ENCODE peak calls at places on chromosomes 13 and 19, in seven cellular contexts. E, U, J, Z, N, Y and C are unnamed samples.

GRCh38 chr13:110471833-110472162 is 89.7 kb downstream of the RAB20 start:
- DNase-seq in N (no peak), U (no peak), J (no peak), Z (no peak), Y (peak), E (no peak), C (no peak)

GRCh38 chr19:56119585-56119978 is 1.5 kb downstream of the ZNF787 start:
- DNase-seq in N (no peak), Z (no peak), E (no peak), J (no peak), Y (peak), U (no peak), C (no peak)

GRCh38 chr19:33401683-33402420 is 28.3 kb downstream of the CEBPG start:
- DNase-seq in U (no peak), E (no peak), N (no peak), J (no peak), Z (no peak), Y (no peak), C (no peak)

GRCh38 chr13:35771898-35772297 is 295.4 kb upstream of the MAB21L1 start:
- DNase-seq in U (peak), Z (no peak), Y (no peak), E (no peak), N (peak), J (no peak), C (no peak)

GRCh38 chr13:39012608-39013007 is 22.0 kb upstream of the STOML3 start:
- DNase-seq in J (no peak), U (peak), Y (no peak), N (no peak), E (no peak), Z (peak), C (no peak)

GRCh38 chr19:46974181-46974580 is 45.5 kb upstream of the NPAS1 start:
- DNase-seq in E (no peak), J (no peak), Z (no peak), Y (no peak), U (no peak), N (no peak), C (no peak)

GRCh38 chr19:28864577-28865042 is 348.3 kb downstream of the UQCRFS1 start:
- DNase-seq in Z (no peak), U (no peak), Y (no peak), J (peak), E (no peak), N (no peak), C (peak)

GRCh38 chr19:14519860-14520407 is 1.7 kb upstream of the DNAJB1 start:
- DNase-seq in U (no peak), E (no peak), Y (no peak), N (no peak), J (no peak), Z (no peak), C (no peak)

GRCh38 chr13:48426052-48426451 is 13.1 kb upstream of the LPAR6 start:
- DNase-seq in U (no peak), Y (no peak), N (no peak), Z (no peak), J (no peak), E (no peak), C (no peak)

GRCh38 chr19:7522923-7523667 is 671 bp downstream of the MCOLN1 start:
- DNase-seq in Y (no peak), Z (no peak), J (no peak), E (no peak), N (no peak), U (peak), C (no peak)

GRCh38 chr13:28355822-28356371 is 139.0 kb downstream of the FLT1 start:
- DNase-seq in N (no peak), J (no peak), Y (no peak), E (no peak), U (no peak), Z (no peak), C (no peak)

GRCh38 chr13:49516467-49516866 is 20.7 kb downstream of the PHF11 start:
- DNase-seq in E (no peak), Y (no peak), J (no peak), U (no peak), Z (no peak), N (no peak), C (peak)

GRCh38 chr13:48159436-48160225 is 64.7 kb upstream of the MED4 start:
- DNase-seq in Z (no peak), U (no peak), N (no peak), J (no peak), E (no peak), Y (no peak), C (no peak)

GRCh38 chr19:41897820-41898219 is 14.8 kb downstream of the ARHGEF1 start:
- DNase-seq in Y (no peak), J (no peak), N (no peak), Z (no peak), E (no peak), U (no peak), C (no peak)

GRCh38 chr13:46633416-46633815 is 80.4 kb downstream of the LRCH1 start:
- DNase-seq in E (no peak), U (no peak), Z (no peak), N (no peak), Y (no peak), J (no peak), C (no peak)

GRCh38 chr13:32594339-32594738 is 8.1 kb downstream of the PDS5B start:
- DNase-seq in Y (no peak), Z (no peak), U (no peak), N (no peak), J (no peak), E (no peak), C (no peak)

GRCh38 chr13:80235559-80236296 is 105.2 kb downstream of the SPRY2 start:
- DNase-seq in N (no peak), Y (no peak), Z (no peak), E (no peak), U (no peak), J (peak), C (peak)